ENCODE peak calls at places on chromosomes 2 and 18, in nine cellular contexts. O is ELR; J is type B pancreatic cell; M is HS-27A; L is stimulated activated CD8-positive, alpha-beta memory T cell treated with anti-CD3 and anti-CD28 coated beads, Interleukin-15, amount 100 ng/mL, for 24 hours; Y is psoas muscle; V is neural progenitor cell; C is AML-193; B is naive thymus-derived CD8-positive, alpha-beta T cell. X is an unnamed sample.

GRCh38 chr18:21684731-21685130 is 19.8 kb downstream of the ABHD3 start:
- DNase-seq in L (no peak), O (no peak), Y (no peak), C (no peak), M (no peak), B (no peak), J (no peak), V (no peak), X (no peak)

GRCh38 chr2:66494708-66495107 is 59.8 kb downstream of the MEIS1 start:
- DNase-seq in C (no peak), J (no peak), V (no peak), Y (peak), B (no peak), M (no peak), L (no peak), O (peak), X (no peak)

GRCh38 chr2:69709290-69709689 is 32.6 kb upstream of the ANXA4 start:
- DNase-seq in B (no peak), M (no peak), O (no peak), Y (no peak), J (no peak), C (no peak), L (no peak), V (no peak), X (no peak)

GRCh38 chr2:211175956-211176355 is 619.6 kb downstream of the CPS1 start:
- DNase-seq in O (no peak), M (no peak), L (no peak), B (no peak), J (no peak), V (no peak), C (no peak), Y (no peak), X (no peak)

GRCh38 chr2:150120271-150120950 is 367.1 kb downstream of the RND3 start:
- DNase-seq in M (no peak), V (peak), J (no peak), O (no peak), L (no peak), Y (no peak), B (no peak), C (no peak), X (no peak)

GRCh38 chr2:120770641-120771040 is 35.0 kb downstream of the GLI2 start:
- DNase-seq in J (no peak), C (no peak), M (no peak), Y (no peak), L (no peak), O (no peak), V (no peak), B (no peak), X (no peak)

GRCh38 chr18:28045176-28045810 is 131.6 kb downstream of the CDH2 start:
- DNase-seq in J (no peak), M (no peak), B (no peak), C (no peak), L (no peak), O (peak), Y (no peak), V (no peak), X (no peak)

GRCh38 chr18:6648581-6648980 is 80.9 kb upstream of the ARHGAP28 start:
- DNase-seq in C (no peak), Y (no peak), B (no peak), J (no peak), O (no peak), M (no peak), L (no peak), V (no peak), X (no peak)

GRCh38 chr2:224381913-224382647 is 19.8 kb downstream of the FAM124B start:
- DNase-seq in O (no peak), V (no peak), M (no peak), Y (no peak), B (no peak), J (no peak), C (no peak), L (no peak), X (no peak)